ENCODE peak calls at places on chromosomes 2 and 18, in nine cellular contexts. N is neural crest cell; U is neuronal stem cell; O is nephron progenitor cell; S is progenitor cell of endocrine pancreas; C is dermis microvascular lymphatic vessel endothelial cell; Q is activated CD8-positive, alpha-beta memory T cell treated with anti-CD3 and anti-CD28 coated beads, Interleukin-2, amount 10 ng/mL, durations not matched to agents 7 days and 5 days; K is KG1; Y is psoas muscle. B is an unnamed sample.

GRCh38 chr18:50849448-50849847 is 29.5 kb upstream of the ME2 start:
- DNase-seq in Q (no peak), Y (no peak), O (no peak), N (no peak), C (no peak), K (no peak), S (no peak), U (no peak), B (no peak)

GRCh38 chr2:76446872-76447271 is 736.2 kb upstream of the GCFC2 start:
- DNase-seq in Q (no peak), C (no peak), S (no peak), K (no peak), O (no peak), Y (no peak), N (no peak), U (no peak), B (no peak)

GRCh38 chr2:175036582-175037018 is 31.4 kb upstream of the CHN1 start:
- DNase-seq in K (peak), C (peak), S (no peak), O (no peak), N (no peak), Y (no peak), U (peak), Q (no peak), B (peak)

GRCh38 chr18:8681196-8681595 is 24.2 kb upstream of the MTCL1 start:
- DNase-seq in C (no peak), S (no peak), Q (no peak), Y (no peak), U (no peak), N (no peak), K (no peak), O (no peak), B (no peak)

GRCh38 chr18:36185901-36186460 is 1.3 kb upstream of the MOCOS start:
- DNase-seq in S (no peak), N (no peak), Q (no peak), U (no peak), Y (no peak), K (no peak), O (no peak), C (no peak), B (no peak)

GRCh38 chr2:96152301-96153165 is 7.3 kb upstream of the DUSP2 start:
- DNase-seq in S (no peak), Y (no peak), N (no peak), U (peak), Q (no peak), O (no peak), C (no peak), K (no peak), B (no peak)

GRCh38 chr2:74834806-74835755 is 1.2 kb downstream of the HK2 start:
- DNase-seq in C (no peak), Q (peak), N (peak), Y (peak), S (peak), K (peak), O (peak), U (peak), B (peak)

GRCh38 chr18:80245781-80246655 is 1.3 kb downstream of the PARD6G start:
- DNase-seq in C (no peak), Y (peak), S (peak), K (no peak), N (peak), Q (no peak), O (peak), U (peak), B (no peak)

GRCh38 chr2:41710944-41711343 is 336.9 kb upstream of the PKDCC start:
- DNase-seq in U (no peak), O (no peak), K (no peak), Q (no peak), C (no peak), N (no peak), Y (no peak), S (no peak), B (no peak)

GRCh38 chr18:59514193-59514592 is 155.1 kb upstream of the LMAN1 start:
- DNase-seq in Q (no peak), O (no peak), S (no peak), K (no peak), Y (peak), N (no peak), C (no peak), U (no peak), B (no peak)

GRCh38 chr2:48107326-48107925 is 201.1 kb upstream of the FBXO11 start:
- DNase-seq in S (no peak), Q (no peak), U (no peak), C (no peak), Y (no peak), K (no peak), N (peak), O (no peak), B (peak)

GRCh38 chr2:150643106-150643730 is 155.8 kb upstream of the RND3 start:
- DNase-seq in C (no peak), O (no peak), K (no peak), Q (no peak), S (no peak), Y (no peak), U (no peak), N (no peak), B (no peak)

GRCh38 chr2:28654981-28655322 is 96.7 kb upstream of the PPP1CB start:
- DNase-seq in Q (no peak), O (no peak), N (no peak), Y (no peak), U (no peak), C (no peak), K (no peak), S (no peak), B (no peak)

GRCh38 chr2:119782308-119783027 is 22.7 kb downstream of the PTPN4 start:
- DNase-seq in S (no peak), N (no peak), K (no peak), Q (no peak), O (no peak), U (no peak), Y (no peak), C (no peak), B (no peak)

GRCh38 chr2:241733391-241734207 is 831 bp upstream of the D2HGDH start:
- DNase-seq in U (peak), O (no peak), N (no peak), C (no peak), Q (peak), S (no peak), K (no peak), Y (no peak), B (no peak)

GRCh38 chr2:205800257-205800656 is 118.0 kb downstream of the NRP2 start:
- DNase-seq in U (no peak), Q (no peak), O (no peak), S (no peak), Y (no peak), K (no peak), C (no peak), N (no peak), B (no peak)

GRCh38 chr2:128091691-128092050 is 671 bp downstream of the UGGT1 start:
- DNase-seq in O (no peak), Q (peak), K (no peak), S (no peak), Y (no peak), N (no peak), C (peak), U (no peak), B (no peak)

GRCh38 chr2:121696410-121696930 is 40.2 kb downstream of the NIFK start:
- DNase-seq in O (no peak), K (no peak), U (no peak), Q (no peak), Y (no peak), C (no peak), N (no peak), S (no peak), B (no peak)

GRCh38 chr2:234967201-234967873 is 15.5 kb downstream of the SH3BP4 start:
- DNase-seq in U (no peak), Y (no peak), O (no peak), N (no peak), K (no peak), Q (no peak), S (no peak), C (no peak), B (no peak)

GRCh38 chr2:138245309-138245708 is 256.3 kb upstream of the SPOPL start:
- DNase-seq in C (no peak), O (no peak), Y (no peak), N (no peak), U (no peak), Q (no peak), S (no peak), K (no peak), B (no peak)

GRCh38 chr18:78790960-78791359 is 188.7 kb upstream of the SALL3 start:
- DNase-seq in Y (no peak), K (no peak), O (no peak), C (no peak), S (no peak), U (no peak), Q (no peak), N (no peak), B (no peak)

GRCh38 chr2:232085826-232086425 is 124.4 kb downstream of the DIS3L2 start:
- DNase-seq in Q (no peak), N (no peak), Y (no peak), S (no peak), C (no peak), U (no peak), K (no peak), O (no peak), B (no peak)

GRCh38 chr2:64675860-64676259 is 22.1 kb upstream of the SERTAD2 start:
- DNase-seq in O (no peak), N (no peak), Q (peak), Y (no peak), S (no peak), U (no peak), K (no peak), C (no peak), B (no peak)

GRCh38 chr2:203327918-203328734 is at the start of gene ABI2:
- DNase-seq in Y (peak), U (peak), C (peak), K (no peak), S (peak), O (peak), Q (peak), N (peak), B (peak)

B was measured in SW 1271.